ENCODE peak calls at places on chromosomes 4 and X, in six cellular contexts. I is HTR-8/SVneo, O is activated T-helper 1 cell treated with Interleukin-2 at 50 U/mL for 16 hours, R is MCF 10A, H is mucosa of gallbladder, X is dorsolateral prefrontal cortex. Z is an unnamed sample.

GRCh38 chr4:11313157-11313943 is 115.3 kb downstream of the HS3ST1 start:
- DNase-seq in I (no peak), O (no peak), R (no peak), H (no peak), X (no peak), Z (peak; percentile 2)

GRCh38 chr4:121377065-121377464 is 3.8 kb downstream of the QRFPR start:
- DNase-seq in I (no peak), O (no peak), R (peak; percentile 56), H (no peak), X (no peak), Z (no peak)

GRCh38 chr4:26206981-26207380 is 113.8 kb upstream of the RBPJ start:
- DNase-seq in I (no peak), O (no peak), R (no peak), H (no peak), X (no peak), Z (no peak)

GRCh38 chr4:161929966-161930365 is 233.8 kb downstream of the FSTL5 start:
- DNase-seq in I (no peak), O (no peak), R (no peak), H (no peak), X (no peak), Z (no peak)

GRCh38 chrX:31268359-31268758 is 196.5 kb upstream of the FTHL17 start:
- DNase-seq in I (peak; percentile 11), O (no peak), R (no peak), H (no peak), X (no peak), Z (no peak)

GRCh38 chr4:31023724-31024123 is 303.6 kb downstream of the PCDH7 start:
- DNase-seq in I (no peak), O (no peak), R (no peak), H (no peak), X (no peak), Z (no peak)

GRCh38 chr4:94160774-94161173 is 46.9 kb upstream of the SMARCAD1 start:
- DNase-seq in I (no peak), O (no peak), R (peak; percentile 13), H (no peak), X (no peak), Z (no peak)

GRCh38 chr4:128241425-128241913 is 46.1 kb downstream of the PGRMC2 start:
- DNase-seq in I (peak; percentile 85), O (no peak), R (peak; percentile 96), H (peak; percentile 25), X (no peak), Z (peak; percentile 97)

GRCh38 chr4:85495621-85496020 is 20.7 kb downstream of the ARHGAP24 start:
- DNase-seq in I (no peak), O (no peak), R (peak; percentile 24), H (no peak), X (no peak), Z (no peak)

GRCh38 chr4:8920289-8920965 is 48.8 kb upstream of the HMX1 start:
- DNase-seq in I (no peak), O (no peak), R (no peak), H (peak; percentile 5), X (peak; percentile 17), Z (no peak)

GRCh38 chr4:147560632-147561031 is 56.6 kb upstream of the TMEM184C start:
- DNase-seq in I (no peak), O (no peak), R (peak; percentile 61), H (no peak), X (no peak), Z (peak; percentile 74)

GRCh38 chr4:33998204-33998603 is 2246.1 kb downstream of the ARAP2 start:
- DNase-seq in I (no peak), O (no peak), R (no peak), H (no peak), X (no peak), Z (peak; percentile 2)

GRCh38 chrX:8971116-8971515 is 62.8 kb downstream of the FAM9B start:
- DNase-seq in I (peak; percentile 7), O (no peak), R (peak; percentile 67), H (no peak), X (no peak), Z (peak; percentile 68)

GRCh38 chrX:20244936-20245335 is 21.8 kb downstream of the RPS6KA3 start:
- DNase-seq in I (no peak), O (no peak), R (no peak), H (no peak), X (no peak), Z (peak; percentile 81)

GRCh38 chr4:8769645-8770517 is 101.8 kb downstream of the HMX1 start:
- DNase-seq in I (no peak), O (no peak), R (no peak), H (no peak), X (no peak), Z (no peak)

GRCh38 chr4:15378055-15378454 is 49.8 kb upstream of the C1QTNF7 start:
- DNase-seq in I (no peak), O (no peak), R (no peak), H (no peak), X (no peak), Z (no peak)

GRCh38 chr4:77149789-77150188 is 7.2 kb upstream of the CCNG2 start:
- DNase-seq in I (no peak), O (no peak), R (no peak), H (no peak), X (no peak), Z (no peak)

GRCh38 chrX:108199041-108199440 is 107.5 kb downstream of the ATG4A start:
- DNase-seq in I (no peak), O (no peak), R (no peak), H (no peak), X (no peak), Z (no peak)

GRCh38 chr4:109078724-109079123 is 223.7 kb downstream of the COL25A1 start:
- DNase-seq in I (no peak), O (no peak), R (peak; percentile 66), H (no peak), X (no peak), Z (peak; percentile 72)

GRCh38 chr4:38930199-38930598 is 62.6 kb downstream of the FAM114A1 start:
- DNase-seq in I (no peak), O (no peak), R (no peak), H (no peak), X (no peak), Z (no peak)

GRCh38 chrX:140762061-140762460 is 52.5 kb downstream of the LINC00632 start:
- DNase-seq in I (no peak), O (no peak), R (peak; percentile 78), H (peak; percentile 25), X (no peak), Z (peak; percentile 79)

GRCh38 chr4:184653650-184654049 is 4.1 kb downstream of the PRIMPOL start:
- DNase-seq in I (peak; percentile 62), O (no peak), R (no peak), H (no peak), X (no peak), Z (no peak)

GRCh38 chrX:132612990-132613564 is 124.2 kb upstream of the MBNL3 start:
- DNase-seq in I (no peak), O (peak; percentile 10), R (peak; percentile 54), H (peak; percentile 11), X (peak; percentile 49), Z (peak; percentile 25)

GRCh38 chrX:130295519-130296314 is 27.0 kb upstream of the ZNF280C start:
- DNase-seq in I (no peak), O (no peak), R (peak; percentile 49), H (no peak), X (no peak), Z (peak; percentile 8)

GRCh38 chrX:1196436-1196835 is 16.0 kb downstream of the CRLF2 start:
- DNase-seq in I (no peak), O (no peak), R (no peak), H (peak; percentile 5), X (no peak), Z (no peak)

GRCh38 chrX:48934581-48935331 is 15.9 kb upstream of the PIM2 start:
- DNase-seq in I (no peak), O (no peak), R (no peak), H (no peak), X (no peak), Z (no peak)

GRCh38 chr4:88177981-88178632 is 19.7 kb upstream of the ABCG2 start:
- DNase-seq in I (peak; percentile 46), O (no peak), R (peak; percentile 83), H (peak; percentile 36), X (no peak), Z (peak; percentile 71)

GRCh38 chr4:123786955-123787354 is 390.4 kb downstream of the SPRY1 start:
- DNase-seq in I (no peak), O (no peak), R (peak; percentile 13), H (no peak), X (no peak), Z (peak; percentile 51)

GRCh38 chr4:140326395-140326993 is 47.0 kb upstream of the SCOC start:
- DNase-seq in I (peak; percentile 43), O (no peak), R (peak; percentile 61), H (no peak), X (no peak), Z (peak; percentile 66)

GRCh38 chr4:186191266-186192067 is at the start of gene CYP4V2:
- DNase-seq in I (peak; percentile 76), O (peak; percentile 79), R (peak; percentile 71), H (peak; percentile 80), X (peak; percentile 73), Z (peak; percentile 76)

GRCh38 chr4:115575851-115576250 is 462.4 kb upstream of the NDST4 start:
- DNase-seq in I (no peak), O (no peak), R (no peak), H (no peak), X (no peak), Z (no peak)

GRCh38 chrX:112800901-112801775 is 39.5 kb downstream of the AMOT start:
- DNase-seq in I (no peak), O (no peak), R (no peak), H (no peak), X (no peak), Z (no peak)

GRCh38 chr4:1721666-1722550 is 587 bp downstream of the TACC3 start:
- DNase-seq in I (no peak), O (no peak), R (no peak), H (no peak), X (no peak), Z (no peak)

GRCh38 chr4:108786351-108786750 is 23.5 kb upstream of the ETNPPL start:
- DNase-seq in I (no peak), O (no peak), R (no peak), H (no peak), X (no peak), Z (no peak)

GRCh38 chrX:47200385-47201150 is 6.9 kb downstream of the UBA1 start:
- DNase-seq in I (no peak), O (no peak), R (peak; percentile 51), H (no peak), X (no peak), Z (peak; percentile 94)

GRCh38 chrX:31819455-31819854 is 747.6 kb upstream of the FTHL17 start:
- DNase-seq in I (no peak), O (no peak), R (no peak), H (no peak), X (no peak), Z (no peak)

Z was measured in fibroblast of the aortic adventitia.